ENCODE peak calls at places on chromosomes 4 and X, in nine cellular contexts. P, L, W, S, I, N, O, U and C are unnamed samples.

GRCh38 chr4:139469869-139470268 is 15.9 kb downstream of the RAB33B start:
- DNase-seq in I (no peak), S (no peak), L (no peak), N (no peak), W (peak), O (no peak), P (no peak), U (no peak), C (no peak)

GRCh38 chrX:13028871-13029336 is 15.5 kb downstream of the FAM9C start:
- DNase-seq in I (no peak), W (no peak), O (no peak), S (no peak), P (no peak), L (no peak), U (no peak), N (no peak), C (no peak)

GRCh38 chr4:150268444-150268843 is 190.2 kb downstream of the DCLK2 start:
- DNase-seq in U (no peak), S (peak), O (no peak), N (no peak), L (no peak), P (no peak), I (no peak), W (no peak), C (no peak)

GRCh38 chrX:134908235-134908834 is 82.5 kb upstream of the SMIM10 start:
- DNase-seq in I (no peak), S (peak), U (no peak), P (no peak), O (no peak), N (peak), L (no peak), W (no peak), C (peak)

GRCh38 chr4:8554555-8555100 is 25.6 kb upstream of the GPR78 start:
- DNase-seq in O (no peak), U (no peak), I (no peak), W (no peak), S (no peak), P (no peak), N (no peak), L (no peak), C (no peak)

GRCh38 chr4:112327950-112328349 is 30.8 kb downstream of the ALPK1 start:
- DNase-seq in P (no peak), N (peak), O (no peak), U (no peak), L (no peak), I (no peak), W (no peak), S (peak), C (peak)

GRCh38 chr4:2792711-2793577 is at the start of gene SH3BP2:
- DNase-seq in N (peak), P (peak), L (peak), S (peak), I (peak), O (peak), W (peak), U (peak), C (peak)

GRCh38 chr4:139962130-139962684 is 191.8 kb downstream of the MAML3 start:
- DNase-seq in S (no peak), N (no peak), L (no peak), P (no peak), U (no peak), O (no peak), W (no peak), I (no peak), C (no peak)

GRCh38 chrX:120120223-120120622 is 4.5 kb upstream of the RHOXF1 start:
- DNase-seq in U (no peak), S (peak), W (no peak), O (no peak), I (no peak), N (no peak), P (no peak), L (no peak), C (no peak)

GRCh38 chr4:78569291-78569821 is 17.8 kb downstream of the ANXA3 start:
- DNase-seq in N (no peak), O (no peak), S (peak), L (no peak), P (no peak), I (no peak), W (no peak), U (no peak), C (no peak)

GRCh38 chr4:1196421-1197183 is 24.2 kb upstream of the SPON2 start:
- DNase-seq in I (peak), S (no peak), P (peak), U (no peak), O (no peak), W (peak), L (no peak), N (peak), C (no peak)

GRCh38 chrX:30141966-30142365 is 73.4 kb upstream of the MAGEB2 start:
- DNase-seq in S (peak), I (no peak), O (no peak), L (no peak), N (peak), U (no peak), W (no peak), P (no peak), C (peak)

GRCh38 chrX:5810636-5811035 is 418.0 kb downstream of the NLGN4X start:
- DNase-seq in U (no peak), L (no peak), I (no peak), S (no peak), P (no peak), W (no peak), N (no peak), O (no peak), C (no peak)

GRCh38 chrX:21873063-21873785 is 17.4 kb downstream of the YY2 start:
- DNase-seq in U (no peak), W (no peak), N (no peak), O (no peak), S (peak), L (no peak), I (no peak), P (no peak), C (no peak)

GRCh38 chrX:41478397-41478911 is 31.3 kb downstream of the NYX start:
- DNase-seq in S (no peak), P (no peak), O (no peak), W (no peak), U (no peak), L (no peak), N (no peak), I (no peak), C (no peak)

GRCh38 chr4:1014395-1015167 is 3.2 kb downstream of the FGFRL1 start:
- DNase-seq in I (no peak), L (no peak), W (no peak), U (no peak), S (no peak), O (no peak), P (no peak), N (no peak), C (no peak)

GRCh38 chr4:87633239-87633638 is 16.8 kb upstream of the DMP1 start:
- DNase-seq in O (no peak), L (no peak), I (no peak), W (no peak), U (no peak), S (peak), P (no peak), N (no peak), C (peak)

GRCh38 chrX:112769034-112769433 is 71.6 kb downstream of the AMOT start:
- DNase-seq in N (no peak), U (no peak), W (no peak), P (no peak), I (no peak), O (no peak), S (peak), L (no peak), C (no peak)

GRCh38 chrX:150303386-150304097 is 59.6 kb upstream of the MAMLD1 start:
- DNase-seq in W (no peak), N (no peak), O (no peak), P (no peak), U (no peak), S (no peak), L (no peak), I (no peak), C (no peak)

GRCh38 chrX:49829016-49829415 is at the start of gene PAGE4:
- DNase-seq in U (no peak), O (no peak), P (no peak), S (no peak), W (no peak), L (no peak), N (peak), I (no peak), C (peak)

GRCh38 chrX:18962329-18962728 is 21.6 kb downstream of the PHKA2 start:
- DNase-seq in L (no peak), P (no peak), O (no peak), I (no peak), W (no peak), S (no peak), U (no peak), N (peak), C (no peak)

GRCh38 chrX:114924423-114924822 is 93.0 kb downstream of the IL13RA2 start:
- DNase-seq in L (no peak), S (no peak), N (no peak), U (no peak), I (no peak), P (no peak), O (no peak), W (no peak), C (no peak)

GRCh38 chr4:14225683-14226207 is 598.2 kb upstream of the BOD1L1 start:
- DNase-seq in N (no peak), W (no peak), U (no peak), O (no peak), S (no peak), P (no peak), L (no peak), I (no peak), C (no peak)

GRCh38 chr4:147481577-147482109 is 746 bp downstream of the EDNRA start:
- DNase-seq in W (no peak), I (no peak), N (no peak), O (no peak), U (no peak), L (no peak), S (no peak), P (peak), C (no peak)

GRCh38 chr4:169582706-169583105 is 29.7 kb downstream of the NEK1 start:
- DNase-seq in P (no peak), U (no peak), W (no peak), N (no peak), S (peak), O (no peak), I (no peak), L (no peak), C (no peak)

GRCh38 chrX:118495958-118496762 is 545 bp downstream of the DOCK11 start:
- DNase-seq in S (no peak), L (peak), I (no peak), O (peak), U (peak), W (peak), P (peak), N (peak), C (peak)

GRCh38 chrX:56564182-56564885 is 907 bp downstream of the UBQLN2 start:
- DNase-seq in U (peak), W (no peak), N (peak), O (no peak), S (peak), I (no peak), L (no peak), P (no peak), C (peak)

GRCh38 chrX:30874851-30875250 is 14.2 kb downstream of the TAB3 start:
- DNase-seq in U (no peak), O (no peak), N (no peak), P (no peak), I (no peak), S (no peak), W (no peak), L (no peak), C (no peak)

GRCh38 chr4:83237591-83237990 is 47.0 kb downstream of the COQ2 start:
- DNase-seq in O (no peak), P (no peak), N (peak), S (no peak), U (no peak), W (no peak), L (no peak), I (no peak), C (no peak)

GRCh38 chr4:69649207-69649606 is 3.8 kb downstream of the UGT2A1 start:
- DNase-seq in I (no peak), W (no peak), N (no peak), O (no peak), P (no peak), U (no peak), S (no peak), L (no peak), C (peak)

GRCh38 chrX:40094041-40094899 is 3.5 kb downstream of the BCOR start:
- DNase-seq in W (no peak), N (peak), S (peak), O (no peak), I (no peak), P (peak), U (peak), L (peak), C (peak)

GRCh38 chr4:6180841-6181631 is 19.3 kb downstream of the JAKMIP1 start:
- DNase-seq in L (no peak), W (no peak), N (no peak), U (no peak), I (no peak), S (no peak), O (no peak), P (no peak), C (no peak)
- TF ChIP-seq POLR2A in L (no peak), W (no peak), N (no peak), U (no peak), I (no peak), S (no peak), O (no peak), P (no peak), C (no peak)

DNA sequence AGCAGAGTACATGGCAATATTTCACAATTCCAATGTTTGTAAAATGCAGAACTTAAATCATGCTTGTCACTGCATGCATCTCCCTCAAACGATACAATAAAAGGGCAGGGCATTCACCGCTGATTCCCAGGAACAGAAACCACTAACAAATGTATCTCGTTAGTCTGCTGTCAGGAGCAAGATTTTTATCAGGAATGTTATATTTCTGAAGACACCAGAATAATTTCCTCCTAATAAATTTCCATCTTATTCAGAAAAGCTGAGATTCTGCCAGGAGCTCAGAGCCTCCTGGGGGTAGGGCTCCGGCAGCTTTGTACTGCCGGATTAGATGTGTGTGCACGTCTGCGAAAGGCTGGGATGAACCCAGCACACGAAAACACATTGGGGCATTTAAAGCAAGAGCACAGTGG is 54.0 kb upstream of the LDB2 start:
- DNase-seq in P (no peak), O (no peak), S (no peak), N (no peak), W (no peak), U (no peak), I (no peak), L (no peak), C (no peak)
- TF ChIP-seq POLR2A in P (no peak), O (no peak), S (no peak), N (no peak), W (no peak), U (no peak), I (no peak), L (no peak), C (no peak)

DNA sequence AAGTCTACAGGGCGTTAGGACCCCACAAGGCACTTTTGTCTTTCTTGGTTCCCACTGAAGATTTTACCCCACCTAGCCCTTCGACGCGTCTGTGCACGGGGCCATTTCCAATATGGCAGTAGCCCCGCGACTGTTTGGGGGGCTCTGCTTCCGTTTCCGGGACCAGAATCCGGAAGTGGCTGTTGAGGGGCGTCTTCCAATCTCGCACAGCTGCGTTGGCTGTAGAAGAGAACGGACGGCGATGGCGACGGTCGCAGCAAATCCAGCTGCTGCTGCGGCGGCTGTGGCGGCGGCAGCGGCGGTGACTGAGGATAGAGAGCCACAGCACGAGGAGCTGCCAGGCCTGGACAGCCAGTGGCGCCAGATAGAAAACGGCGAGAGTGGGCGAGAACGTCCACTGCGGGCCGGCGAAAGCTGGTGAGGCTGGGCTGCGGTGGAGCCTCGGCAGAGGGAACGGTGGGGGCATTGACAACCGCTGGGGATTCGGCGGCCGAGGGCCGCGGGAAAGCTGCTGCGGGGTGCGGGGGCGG is at the start of gene USP11:
- DNase-seq in I (no peak), S (peak), W (peak), L (no peak), P (peak), U (peak), O (no peak), N (peak), C (peak)
- TF ChIP-seq POLR2A in I (peak), S (peak), W (peak), L (peak), P (peak), U (peak), O (peak), N (peak), C (peak)

DNA sequence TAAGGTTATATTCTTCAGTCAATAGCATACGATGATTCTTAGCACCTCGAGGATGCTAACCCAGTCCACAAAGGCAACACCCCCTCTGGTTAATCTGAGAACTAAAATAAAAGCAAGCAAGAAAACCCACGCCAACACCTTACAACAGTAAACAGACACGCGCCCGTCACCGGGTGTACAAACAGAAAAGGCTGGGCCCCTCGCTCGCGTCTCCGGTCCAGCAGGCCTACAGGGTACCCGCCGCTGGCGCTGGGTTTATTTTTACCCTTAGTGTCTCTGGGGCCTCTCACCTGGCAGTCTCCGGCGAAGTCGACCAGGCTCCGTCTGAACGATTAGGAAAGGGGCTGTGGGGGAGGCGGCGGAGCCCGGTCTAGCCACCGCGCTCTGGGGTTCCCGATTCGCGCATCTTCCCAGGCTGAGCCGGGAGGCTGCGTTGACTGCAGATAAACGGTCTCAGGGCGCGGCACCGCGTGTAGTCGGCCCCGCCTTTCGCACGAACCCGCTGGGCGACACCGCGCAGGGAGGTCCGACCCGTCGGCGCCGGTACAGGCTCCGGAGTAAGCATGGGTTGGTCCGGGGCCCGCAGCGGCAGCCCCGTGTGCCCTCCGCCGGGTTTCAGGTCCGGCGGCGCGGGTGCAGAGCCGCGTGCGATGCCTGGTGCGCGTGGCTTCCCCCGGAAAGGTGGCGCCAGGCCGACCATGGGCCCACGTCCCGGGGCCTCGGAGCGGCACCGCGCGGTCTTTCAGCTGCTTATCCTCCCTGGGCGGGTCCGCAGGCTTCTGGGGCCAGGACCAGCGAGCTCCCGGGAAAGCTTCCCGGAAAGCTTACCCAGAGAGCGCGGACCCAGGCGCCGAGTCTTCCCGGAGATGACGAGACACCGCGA is at the start of gene SLC9B2:
- DNase-seq in W (peak), S (peak), P (peak), N (peak), U (peak), I (peak), O (peak), L (peak), C (peak)
- TF ChIP-seq POLR2A in W (no peak), S (no peak), P (no peak), N (peak), U (no peak), I (peak), O (peak), L (peak), C (peak)

GRCh38 chr4:158670975-158671664 is 567 bp downstream of the C4orf46 start:
- DNase-seq in O (peak), I (peak), P (peak), U (peak), W (peak), L (no peak), S (peak), N (peak), C (peak)
- TF ChIP-seq POLR2A in O (peak), I (no peak), P (no peak), U (no peak), W (no peak), L (no peak), S (no peak), N (no peak), C (no peak)

GRCh38 chr4:145481164-145481941 is at the start of gene SMAD1:
- DNase-seq in P (peak), S (peak), O (peak), U (peak), W (peak), N (no peak), I (peak), L (peak), C (peak)
- TF ChIP-seq POLR2A in P (peak), S (peak), O (peak), U (peak), W (no peak), N (no peak), I (peak), L (peak), C (no peak)

GRCh38 chr4:179372746-179373145 is 1930.5 kb upstream of the AGA start:
- DNase-seq in O (no peak), N (peak), P (no peak), U (no peak), S (no peak), I (no peak), W (no peak), L (no peak), C (no peak)
- TF ChIP-seq POLR2A in O (no peak), N (no peak), P (no peak), U (no peak), S (no peak), I (no peak), W (no peak), L (no peak), C (no peak)

GRCh38 chr4:153488006-153488718 is 22.0 kb downstream of the TMEM131L start:
- DNase-seq in P (no peak), L (no peak), I (no peak), O (no peak), U (peak), N (no peak), W (no peak), S (peak), C (peak)
- TF ChIP-seq POLR2A in P (no peak), L (no peak), I (no peak), O (no peak), U (no peak), N (no peak), W (no peak), S (no peak), C (no peak)

GRCh38 chrX:78378476-78379115 is 51.2 kb upstream of the CYSLTR1 start:
- DNase-seq in P (no peak), U (no peak), W (no peak), S (no peak), L (no peak), O (no peak), I (no peak), N (peak), C (no peak)
- TF ChIP-seq POLR2A in P (no peak), U (no peak), W (no peak), S (no peak), L (no peak), O (no peak), I (no peak), N (no peak), C (no peak)